ENCODE peak calls at places on chromosomes 16 and 17, in four cellular contexts. One of them, this sample, is unnamed.

GRCh38 chr16:71421911-71422310 is 19.9 kb downstream of the TLE7 start:
- DNase-seq in RWPE2: no peak
- DNase-seq in body of pancreas: peak; percentile 20
- DNase-seq in lung: no peak
- DNase-seq in this sample: no peak

GRCh38 chr16:57889960-57890751 is 80.8 kb downstream of the CNGB1 start:
- DNase-seq in body of pancreas: no peak
- DNase-seq in RWPE2: no peak
- DNase-seq in lung: no peak
- DNase-seq in this sample: no peak

GRCh38 chr16:68235882-68236803 is at the start of gene ESRP2:
- DNase-seq in RWPE2: peak; percentile 90
- DNase-seq in lung: peak; percentile 86
- DNase-seq in body of pancreas: peak; percentile 94
- DNase-seq in this sample: peak; percentile 84

GRCh38 chr16:81415757-81416156 is 28.9 kb upstream of the CMIP start:
- DNase-seq in RWPE2: no peak
- DNase-seq in lung: no peak
- DNase-seq in body of pancreas: no peak
- DNase-seq in this sample: no peak

GRCh38 chr17:60325730-60326524 is 66.0 kb downstream of the USP32 start:
- DNase-seq in RWPE2: no peak
- DNase-seq in lung: no peak
- DNase-seq in body of pancreas: no peak
- DNase-seq in this sample: no peak

GRCh38 chr17:15262291-15263205 is 2.6 kb downstream of the PMP22 start:
- DNase-seq in lung: peak; percentile 77
- DNase-seq in RWPE2: no peak
- DNase-seq in body of pancreas: peak; percentile 51
- DNase-seq in this sample: peak; percentile 93

GRCh38 chr16:63287411-63287810 is 1251.2 kb upstream of the CDH8 start:
- DNase-seq in RWPE2: no peak
- DNase-seq in body of pancreas: no peak
- DNase-seq in lung: no peak
- DNase-seq in this sample: no peak

GRCh38 chr17:43438626-43439529 is 40.1 kb downstream of the ARL4D start:
- DNase-seq in RWPE2: no peak
- DNase-seq in lung: no peak
- DNase-seq in body of pancreas: no peak
- DNase-seq in this sample: no peak

GRCh38 chr17:58337126-58337599 is 8.6 kb upstream of the TSPOAP1 start:
- DNase-seq in lung: no peak
- DNase-seq in body of pancreas: no peak
- DNase-seq in RWPE2: no peak
- DNase-seq in this sample: peak; percentile 54

GRCh38 chr16:80066805-80067580 is 466.5 kb upstream of the MAF start:
- DNase-seq in RWPE2: no peak
- DNase-seq in body of pancreas: no peak
- DNase-seq in lung: no peak
- DNase-seq in this sample: no peak

GRCh38 chr16:19607610-19608280 is 52.2 kb downstream of the VPS35L start:
- DNase-seq in lung: no peak
- DNase-seq in body of pancreas: no peak
- DNase-seq in RWPE2: no peak
- DNase-seq in this sample: no peak

GRCh38 chr17:21049457-21049856 is 6.6 kb upstream of the USP22 start:
- DNase-seq in body of pancreas: no peak
- DNase-seq in lung: no peak
- DNase-seq in RWPE2: no peak
- DNase-seq in this sample: no peak

GRCh38 chr17:7988750-7989178 is 13.7 kb upstream of the GUCY2D start:
- DNase-seq in body of pancreas: peak; percentile 45
- DNase-seq in lung: peak; percentile 74
- DNase-seq in RWPE2: no peak
- DNase-seq in this sample: no peak

GRCh38 chr16:50578147-50578546 is 30.0 kb downstream of the NKD1 start:
- DNase-seq in lung: no peak
- DNase-seq in body of pancreas: no peak
- DNase-seq in RWPE2: no peak
- DNase-seq in this sample: no peak

GRCh38 chr16:25108054-25108453 is 3.5 kb upstream of the LCMT1 start:
- DNase-seq in RWPE2: no peak
- DNase-seq in body of pancreas: no peak
- DNase-seq in lung: no peak
- DNase-seq in this sample: no peak

GRCh38 chr16:83023640-83024039 is 396.9 kb downstream of the CDH13 start:
- DNase-seq in body of pancreas: no peak
- DNase-seq in RWPE2: no peak
- DNase-seq in lung: no peak
- DNase-seq in this sample: no peak

GRCh38 chr17:38703742-38704644 is 1.1 kb upstream of the MLLT6 start:
- DNase-seq in RWPE2: peak; percentile 87
- DNase-seq in lung: peak; percentile 90
- DNase-seq in body of pancreas: peak; percentile 91
- DNase-seq in this sample: peak; percentile 92

GRCh38 chr17:48604770-48605329 is at the start of gene HOXB6:
- DNase-seq in body of pancreas: no peak
- DNase-seq in RWPE2: no peak
- DNase-seq in lung: no peak
- DNase-seq in this sample: no peak

GRCh38 chr17:31398381-31399275 is 7.2 kb downstream of the RAB11FIP4 start:
- DNase-seq in body of pancreas: no peak
- DNase-seq in lung: no peak
- DNase-seq in RWPE2: no peak
- DNase-seq in this sample: peak; percentile 46

GRCh38 chr16:4115209-4115940 is 867 bp downstream of the ADCY9 start:
- DNase-seq in lung: no peak
- DNase-seq in body of pancreas: peak; percentile 58
- DNase-seq in RWPE2: peak; percentile 74
- DNase-seq in this sample: peak; percentile 78

GRCh38 chr17:33142703-33143299 is 150.3 kb downstream of the ASIC2 start:
- DNase-seq in RWPE2: no peak
- DNase-seq in lung: no peak
- DNase-seq in body of pancreas: peak; percentile 20
- DNase-seq in this sample: no peak

GRCh38 chr17:76554131-76554530 is 14.3 kb downstream of the PRCD start:
- DNase-seq in body of pancreas: peak; percentile 57
- DNase-seq in RWPE2: no peak
- DNase-seq in lung: no peak
- DNase-seq in this sample: no peak

GRCh38 chr17:39361064-39361463 is 40.4 kb downstream of the FBXL20 start:
- DNase-seq in body of pancreas: no peak
- DNase-seq in RWPE2: no peak
- DNase-seq in lung: no peak
- DNase-seq in this sample: no peak

GRCh38 chr16:19113577-19114358 is at the start of gene ITPRIPL2:
- DNase-seq in lung: peak; percentile 91
- DNase-seq in RWPE2: no peak
- DNase-seq in body of pancreas: peak; percentile 86
- DNase-seq in this sample: peak; percentile 93

GRCh38 chr17:31499771-31500554 is 108.5 kb downstream of the RAB11FIP4 start:
- DNase-seq in lung: no peak
- DNase-seq in body of pancreas: peak; percentile 54
- DNase-seq in RWPE2: no peak
- DNase-seq in this sample: no peak

GRCh38 chr16:82653550-82654511 is 27.1 kb downstream of the CDH13 start:
- DNase-seq in lung: no peak
- DNase-seq in body of pancreas: no peak
- DNase-seq in RWPE2: no peak
- DNase-seq in this sample: no peak

GRCh38 chr16:85673529-85674417 is 15.0 kb downstream of the GINS2 start:
- DNase-seq in body of pancreas: peak; percentile 84
- DNase-seq in lung: peak; percentile 68
- DNase-seq in RWPE2: no peak
- DNase-seq in this sample: no peak

GRCh38 chr16:7521834-7522233 is 189.2 kb downstream of the RBFOX1 start:
- DNase-seq in lung: no peak
- DNase-seq in body of pancreas: no peak
- DNase-seq in RWPE2: no peak
- DNase-seq in this sample: no peak

GRCh38 chr16:89971495-89972243 is 23.1 kb downstream of the DEF8 start:
- DNase-seq in RWPE2: no peak
- DNase-seq in body of pancreas: no peak
- DNase-seq in lung: no peak
- DNase-seq in this sample: peak; percentile 84

GRCh38 chr16:68412061-68412460 is 36.2 kb downstream of the SMPD3 start:
- DNase-seq in body of pancreas: no peak
- DNase-seq in lung: no peak
- DNase-seq in RWPE2: no peak
- DNase-seq in this sample: no peak

GRCh38 chr17:74176546-74177001 is 26.9 kb upstream of the RPL38 start:
- DNase-seq in body of pancreas: peak; percentile 59
- DNase-seq in lung: peak; percentile 49
- DNase-seq in RWPE2: no peak
- DNase-seq in this sample: no peak

GRCh38 chr16:10408824-10409381 is 23.0 kb downstream of the ATF7IP2 start:
- DNase-seq in RWPE2: no peak
- DNase-seq in body of pancreas: no peak
- DNase-seq in lung: no peak
- DNase-seq in this sample: no peak

GRCh38 chr17:35376245-35376644 is 2.8 kb upstream of the SLFN11 start:
- DNase-seq in body of pancreas: no peak
- DNase-seq in RWPE2: no peak
- DNase-seq in lung: no peak
- DNase-seq in this sample: no peak

GRCh38 chr17:27898096-27898495 is 4.9 kb upstream of the LYRM9 start:
- DNase-seq in RWPE2: no peak
- DNase-seq in lung: no peak
- DNase-seq in body of pancreas: no peak
- DNase-seq in this sample: no peak

GRCh38 chr17:31509095-31509804 is 117.8 kb downstream of the RAB11FIP4 start:
- DNase-seq in RWPE2: no peak
- DNase-seq in lung: no peak
- DNase-seq in body of pancreas: no peak
- DNase-seq in this sample: no peak

GRCh38 chr16:84806256-84806889 is 13.4 kb upstream of the CRISPLD2 start:
- DNase-seq in lung: no peak
- DNase-seq in body of pancreas: no peak
- DNase-seq in RWPE2: no peak
- DNase-seq in this sample: no peak

GRCh38 chr17:19264277-19264676 is 27.1 kb downstream of the EPN2 start:
- DNase-seq in body of pancreas: no peak
- DNase-seq in lung: no peak
- DNase-seq in RWPE2: no peak
- DNase-seq in this sample: no peak
- H3K27ac ChIP-seq in body of pancreas: no peak overlapping the region
- H3K27ac ChIP-seq in lung: peak overlapping the region; percentile 65
- H3K27ac ChIP-seq in RWPE2: no peak overlapping the region
- H3K27ac ChIP-seq in this sample: peak overlapping the region; percentile 76

GRCh38 chr16:88309905-88310259 is 72.9 kb upstream of the ZNF469 start:
- DNase-seq in lung: no peak
- DNase-seq in body of pancreas: no peak
- DNase-seq in RWPE2: no peak
- DNase-seq in this sample: no peak
- TF ChIP-seq CTCF in lung: no peak
- TF ChIP-seq CTCF in body of pancreas: no peak
- TF ChIP-seq CTCF in RWPE2: peak; percentile 22
- TF ChIP-seq CTCF in this sample: no peak

GRCh38 chr16:49462356-49462988 is 88.9 kb downstream of the C16orf78 start:
- DNase-seq in body of pancreas: no peak
- DNase-seq in RWPE2: no peak
- DNase-seq in lung: no peak
- DNase-seq in this sample: no peak

GRCh38 chr16:49462989-49463371 is 89.4 kb downstream of the C16orf78 start:
- DNase-seq in RWPE2: no peak
- DNase-seq in body of pancreas: peak; percentile 3
- DNase-seq in lung: no peak
- DNase-seq in this sample: peak; percentile 32

GRCh38 chr16:49459953-49460735 is 86.5 kb downstream of the C16orf78 start:
- DNase-seq in RWPE2: no peak
- DNase-seq in lung: no peak
- DNase-seq in body of pancreas: peak; percentile 2
- DNase-seq in this sample: peak; percentile 41

GRCh38 chr16:49461517-49461951 is 87.9 kb downstream of the C16orf78 start:
- DNase-seq in body of pancreas: peak; percentile 5
- DNase-seq in lung: no peak
- DNase-seq in RWPE2: no peak
- DNase-seq in this sample: peak; percentile 47

DNA sequence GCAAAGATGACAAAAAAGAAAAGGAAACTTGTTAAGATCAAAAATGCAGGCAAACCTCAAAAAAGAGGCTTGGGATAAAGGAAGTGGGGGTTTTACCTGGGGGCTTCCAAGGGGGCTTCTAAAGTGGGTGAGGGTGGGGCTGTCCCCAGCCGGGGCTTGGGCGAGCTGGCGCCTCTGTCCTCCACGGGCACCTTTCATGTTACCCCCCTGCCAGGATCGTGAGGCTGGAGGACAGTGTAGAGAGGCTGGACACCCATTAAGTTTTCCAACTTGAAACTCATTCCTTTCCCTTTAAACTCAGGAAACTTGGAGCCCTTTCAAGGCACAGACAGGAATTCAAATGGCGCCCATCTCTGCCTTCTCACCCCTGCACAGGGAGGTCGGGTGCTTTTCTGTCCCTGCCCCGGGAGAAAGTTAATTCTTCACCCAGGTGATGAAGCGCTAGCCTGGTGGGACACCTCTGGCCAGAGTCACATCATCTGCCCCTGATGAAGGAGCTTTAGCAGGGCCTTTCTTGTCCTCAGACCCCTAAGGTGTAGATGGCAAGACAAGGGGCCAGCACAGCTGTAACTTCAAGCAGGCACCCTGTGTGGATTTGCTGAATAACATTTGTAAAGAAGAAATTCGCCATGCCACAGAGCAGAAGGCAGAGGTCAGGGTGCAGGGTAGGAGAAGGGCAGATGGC is 87.3 kb downstream of the C16orf78 start:
- DNase-seq in lung: no peak
- DNase-seq in body of pancreas: peak; percentile 2
- DNase-seq in RWPE2: no peak
- DNase-seq in this sample: peak; percentile 43
- H3K27ac ChIP-seq in lung: no peak overlapping the region
- H3K27ac ChIP-seq in body of pancreas: no peak overlapping the region
- H3K27ac ChIP-seq in RWPE2: no peak overlapping the region
- H3K27ac ChIP-seq in this sample: no peak overlapping the region

GRCh38 chr16:26795184-26795583 is 271.5 kb upstream of the C16orf82 start:
- DNase-seq in RWPE2: no peak
- DNase-seq in lung: no peak
- DNase-seq in body of pancreas: no peak
- DNase-seq in this sample: no peak
- TF ChIP-seq CTCF in RWPE2: no peak
- TF ChIP-seq CTCF in lung: no peak
- TF ChIP-seq CTCF in body of pancreas: no peak
- TF ChIP-seq CTCF in this sample: no peak